ENCODE peak calls at places on chromosomes 3 and 15, in five cellular contexts. A is psoas muscle, V is adrenal gland, M is endodermal cell, F is HCT116. E is an unnamed sample. For H3K4me1, the result is how much of the 10 kb centered on the place peaks cover.

GRCh38 chr3:53194218-53195065 is 33.4 kb downstream of the PRKCD start:
- DNase-seq in F (no peak), A (peak), M (peak), V (peak), E (peak)

GRCh38 chr15:26632500-26632899 is 140.4 kb downstream of the GABRB3 start:
- DNase-seq in M (no peak), A (no peak), V (no peak), F (no peak), E (no peak)

GRCh38 chr3:183837390-183837789 is 12.0 kb upstream of the MAP6D1 start:
- DNase-seq in F (no peak), M (no peak), V (no peak), A (no peak), E (no peak)

GRCh38 chr15:85997618-85998017 is 82.1 kb upstream of the AGBL1 start:
- DNase-seq in M (no peak), F (no peak), V (no peak), A (no peak), E (no peak)

GRCh38 chr3:181230258-181230657 is 240.7 kb upstream of the DNAJC19 start:
- DNase-seq in V (no peak), M (peak), A (no peak), F (no peak), E (no peak)

GRCh38 chr3:31534036-31534435 is 1.3 kb downstream of the STT3B start:
- DNase-seq in A (no peak), F (no peak), V (no peak), M (no peak), E (no peak)

GRCh38 chr15:74245342-74245931 is 9.3 kb downstream of the CCDC33 start:
- DNase-seq in M (peak), A (no peak), F (no peak), V (no peak), E (peak)

GRCh38 chr3:194905696-194906095 is 220.0 kb downstream of the FAM43A start:
- DNase-seq in V (no peak), F (no peak), A (no peak), M (no peak), E (no peak)

GRCh38 chr15:63338170-63338569 is 43.5 kb downstream of the CA12 start:
- DNase-seq in A (no peak), F (no peak), M (no peak), V (no peak), E (no peak)

GRCh38 chr3:123807820-123808219 is 76.3 kb downstream of the MYLK start:
- DNase-seq in F (no peak), V (peak), M (no peak), A (no peak), E (no peak)

GRCh38 chr3:100761211-100761921 is 52.1 kb downstream of the TFG start:
- DNase-seq in V (no peak), F (no peak), M (peak), A (no peak), E (no peak)

GRCh38 chr3:114454592-114455251 is 160.9 kb downstream of the TIGIT start:
- DNase-seq in F (no peak), V (peak), M (no peak), A (no peak), E (no peak)

GRCh38 chr3:161142486-161142885 is 37.3 kb upstream of the B3GALNT1 start:
- DNase-seq in M (no peak), F (no peak), V (no peak), A (no peak), E (no peak)

GRCh38 chr15:56982987-56983386 is 64.5 kb downstream of the TCF12 start:
- DNase-seq in M (no peak), V (no peak), A (no peak), F (no peak), E (no peak)

GRCh38 chr3:107216711-107217110 is 160.5 kb upstream of the CCDC54 start:
- DNase-seq in M (no peak), F (no peak), V (peak), A (no peak), E (peak)

GRCh38 chr3:193372783-193373182 is 5.8 kb downstream of the ATP13A5 start:
- DNase-seq in A (no peak), V (no peak), F (no peak), M (no peak), E (no peak)

GRCh38 chr3:16205156-16205870 is 30.8 kb downstream of the GALNT15 start:
- DNase-seq in A (no peak), M (no peak), F (no peak), V (no peak), E (no peak)

GRCh38 chr3:6315906-6316305 is 545.0 kb upstream of the GRM7 start:
- DNase-seq in M (no peak), F (no peak), A (no peak), V (no peak), E (no peak)

GRCh38 chr3:188584162-188584529 is 430.2 kb downstream of the LPP start:
- DNase-seq in F (no peak), M (no peak), A (no peak), V (peak), E (no peak)

GRCh38 chr3:112681822-112682325 is 40.9 kb upstream of the CCDC80 start:
- DNase-seq in A (no peak), M (no peak), V (no peak), F (no peak), E (no peak)

GRCh38 chr3:27141668-27142067 is 227.5 kb downstream of the NEK10 start:
- DNase-seq in A (no peak), V (no peak), M (peak), F (peak), E (no peak)

GRCh38 chr3:24373198-24373959 is 121.3 kb downstream of the THRB start:
- DNase-seq in A (peak), V (peak), M (no peak), F (no peak), E (peak)
- H3K4me1 ChIP-seq in A (under half), V (under half), M (under half), F (under half), E (under half)

GRCh38 chr3:139534444-139534812 is 5.1 kb downstream of the RBP1 start:
- DNase-seq in A (no peak), F (peak), M (no peak), V (peak), E (no peak)
- H3K4me1 ChIP-seq in A (under half), F (half or more), M (under half), V (half or more), E (under half)

DNA sequence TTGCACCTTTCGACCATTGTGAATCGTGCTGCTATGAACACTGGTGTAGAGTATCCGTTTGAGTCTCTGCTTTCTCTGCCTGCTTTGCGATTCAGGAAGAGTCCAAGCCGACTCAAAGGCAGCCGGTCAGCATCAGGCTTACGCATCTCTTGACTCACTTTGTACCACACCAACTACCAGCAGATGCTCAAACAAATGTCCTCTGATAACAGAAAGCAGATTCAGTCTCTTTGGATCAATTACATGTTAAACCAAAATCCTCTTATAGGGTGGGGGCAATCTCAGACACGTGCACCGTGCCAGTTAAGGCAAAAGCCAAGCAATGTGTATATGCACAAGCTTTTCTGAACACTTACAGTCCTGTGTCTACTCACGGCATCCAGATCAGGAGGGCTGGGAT is 153.7 kb downstream of the MECOM start:
- DNase-seq in V (no peak), A (no peak), M (no peak), F (no peak), E (no peak)
- H3K4me1 ChIP-seq in V (under half), A (under half), M (under half), F (under half), E (under half)

DNA sequence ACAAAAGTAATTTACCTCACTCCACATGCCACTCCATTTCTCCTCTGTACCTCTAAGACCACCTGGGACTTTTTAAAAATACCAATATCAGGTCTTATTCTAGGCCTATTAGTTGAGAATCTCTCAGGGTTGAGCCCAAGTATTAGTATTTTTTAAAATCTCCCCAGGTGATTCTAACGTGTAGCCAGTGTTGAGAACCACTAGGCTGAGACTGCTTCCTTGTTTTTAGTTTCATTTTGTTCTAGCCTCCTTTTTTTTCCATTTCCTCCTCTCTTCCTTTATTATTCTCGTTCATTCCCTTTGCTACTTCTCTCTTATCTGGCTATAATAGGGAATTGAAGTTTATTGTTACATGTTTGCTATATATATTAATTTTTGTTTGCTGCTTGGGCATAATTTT is 217.9 kb upstream of the CD96 start:
- DNase-seq in F (no peak), M (no peak), V (no peak), A (no peak), E (no peak)
- H3K4me1 ChIP-seq in F (under half), M (under half), V (under half), A (under half), E (under half)

GRCh38 chr3:50162034-50162883 is 7.1 kb downstream of the SEMA3F start:
- DNase-seq in M (no peak), A (no peak), V (no peak), F (no peak), E (no peak)
- H3K4me1 ChIP-seq in M (under half), A (under half), V (under half), F (under half), E (under half)